ENCODE peak calls at places on chromosomes 3 and 15, in four cellular contexts. One of them, this sample, is unnamed. For H3K4me1, the result is how much of the 10 kb centered on the place peaks cover.

GRCh38 chr3:169128579-169128978 is 534.9 kb downstream of the MECOM start:
- DNase-seq in MM.1S: no peak
- DNase-seq in heart left ventricle: no peak
- DNase-seq in upper lobe of right lung: no peak
- DNase-seq in this sample: no peak

GRCh38 chr3:152797751-152798432 is 37.0 kb upstream of the P2RY1 start:
- DNase-seq in heart left ventricle: no peak
- DNase-seq in upper lobe of right lung: no peak
- DNase-seq in MM.1S: no peak
- DNase-seq in this sample: no peak

GRCh38 chr3:42843730-42844713 is 31.7 kb downstream of the CYP8B1 start:
- DNase-seq in upper lobe of right lung: no peak
- DNase-seq in heart left ventricle: no peak
- DNase-seq in MM.1S: no peak
- DNase-seq in this sample: no peak

GRCh38 chr3:125116311-125117069 is 60.7 kb upstream of the HEG1 start:
- DNase-seq in MM.1S: no peak
- DNase-seq in heart left ventricle: no peak
- DNase-seq in upper lobe of right lung: no peak
- DNase-seq in this sample: no peak

GRCh38 chr15:77742127-77742526 is 109.4 kb upstream of the LINGO1 start:
- DNase-seq in upper lobe of right lung: no peak
- DNase-seq in heart left ventricle: no peak
- DNase-seq in MM.1S: no peak
- DNase-seq in this sample: no peak

GRCh38 chr15:60004019-60004845 is at the start of gene FOXB1:
- DNase-seq in MM.1S: no peak
- DNase-seq in upper lobe of right lung: no peak
- DNase-seq in heart left ventricle: no peak
- DNase-seq in this sample: no peak

GRCh38 chr3:51559266-51559907 is 20.9 kb downstream of the RAD54L2 start:
- DNase-seq in MM.1S: no peak
- DNase-seq in upper lobe of right lung: no peak
- DNase-seq in heart left ventricle: no peak
- DNase-seq in this sample: no peak

GRCh38 chr15:63231206-63231605 is 41.8 kb downstream of the RAB8B start:
- DNase-seq in MM.1S: no peak
- DNase-seq in heart left ventricle: no peak
- DNase-seq in upper lobe of right lung: no peak
- DNase-seq in this sample: no peak

GRCh38 chr15:89731275-89731674 is 19.8 kb downstream of the MESP1 start:
- DNase-seq in MM.1S: no peak
- DNase-seq in heart left ventricle: no peak
- DNase-seq in upper lobe of right lung: no peak
- DNase-seq in this sample: no peak

GRCh38 chr3:129440648-129441190 is 695 bp downstream of the IFT122 start:
- DNase-seq in heart left ventricle: no peak
- DNase-seq in MM.1S: peak
- DNase-seq in upper lobe of right lung: no peak
- DNase-seq in this sample: no peak

GRCh38 chr15:64877435-64877834 is 34.3 kb upstream of the ANKDD1A start:
- DNase-seq in heart left ventricle: peak
- DNase-seq in upper lobe of right lung: peak
- DNase-seq in MM.1S: peak
- DNase-seq in this sample: peak

GRCh38 chr3:52819936-52820335 is 10.5 kb downstream of the ITIH4 start:
- DNase-seq in upper lobe of right lung: no peak
- DNase-seq in heart left ventricle: no peak
- DNase-seq in MM.1S: no peak
- DNase-seq in this sample: no peak

GRCh38 chr3:29525254-29525881 is 244.5 kb downstream of the RBMS3 start:
- DNase-seq in heart left ventricle: no peak
- DNase-seq in MM.1S: no peak
- DNase-seq in upper lobe of right lung: no peak
- DNase-seq in this sample: no peak

GRCh38 chr3:142976621-142977398 is 13.3 kb upstream of the PAQR9 start:
- DNase-seq in MM.1S: no peak
- DNase-seq in upper lobe of right lung: peak
- DNase-seq in heart left ventricle: peak
- DNase-seq in this sample: peak

GRCh38 chr3:119257654-119258410 is 17.2 kb upstream of the B4GALT4 start:
- DNase-seq in MM.1S: peak
- DNase-seq in heart left ventricle: no peak
- DNase-seq in upper lobe of right lung: no peak
- DNase-seq in this sample: peak

GRCh38 chr3:71062920-71063767 is 520.4 kb downstream of the FOXP1 start:
- DNase-seq in MM.1S: peak
- DNase-seq in upper lobe of right lung: no peak
- DNase-seq in heart left ventricle: no peak
- DNase-seq in this sample: no peak

GRCh38 chr3:70726966-70727365 is 414.5 kb upstream of the MDFIC2 start:
- DNase-seq in upper lobe of right lung: no peak
- DNase-seq in heart left ventricle: no peak
- DNase-seq in MM.1S: no peak
- DNase-seq in this sample: no peak

GRCh38 chr3:39138804-39139415 is 14.5 kb downstream of the CSRNP1 start:
- DNase-seq in heart left ventricle: peak
- DNase-seq in upper lobe of right lung: no peak
- DNase-seq in MM.1S: no peak
- DNase-seq in this sample: no peak

GRCh38 chr15:89482139-89482538 is 14.2 kb downstream of the RHCG start:
- DNase-seq in heart left ventricle: no peak
- DNase-seq in upper lobe of right lung: no peak
- DNase-seq in MM.1S: no peak
- DNase-seq in this sample: no peak

GRCh38 chr15:83483612-83484011 is 36.5 kb downstream of the SH3GL3 start:
- DNase-seq in heart left ventricle: no peak
- DNase-seq in MM.1S: no peak
- DNase-seq in upper lobe of right lung: no peak
- DNase-seq in this sample: no peak

GRCh38 chr15:98981851-98982722 is 25.5 kb downstream of the PGPEP1L start:
- DNase-seq in upper lobe of right lung: no peak
- DNase-seq in MM.1S: no peak
- DNase-seq in heart left ventricle: no peak
- DNase-seq in this sample: no peak

GRCh38 chr3:125375950-125376679 is 990 bp upstream of the ZNF148 start:
- DNase-seq in MM.1S: no peak
- DNase-seq in upper lobe of right lung: no peak
- DNase-seq in heart left ventricle: no peak
- DNase-seq in this sample: no peak

GRCh38 chr15:37789881-37790280 is 144.6 kb upstream of the TMCO5A start:
- DNase-seq in heart left ventricle: no peak
- DNase-seq in MM.1S: no peak
- DNase-seq in upper lobe of right lung: no peak
- DNase-seq in this sample: no peak

GRCh38 chr15:69526086-69526485 is 73.5 kb downstream of the RPLP1 start:
- DNase-seq in upper lobe of right lung: no peak
- DNase-seq in MM.1S: no peak
- DNase-seq in heart left ventricle: no peak
- DNase-seq in this sample: no peak

GRCh38 chr3:173913985-173914421 is 516.5 kb downstream of the NLGN1 start:
- DNase-seq in upper lobe of right lung: no peak
- DNase-seq in MM.1S: no peak
- DNase-seq in heart left ventricle: no peak
- DNase-seq in this sample: no peak

GRCh38 chr3:50194903-50195500 is 3.6 kb downstream of the GNAT1 start:
- DNase-seq in heart left ventricle: no peak
- DNase-seq in upper lobe of right lung: no peak
- DNase-seq in MM.1S: no peak
- DNase-seq in this sample: no peak

GRCh38 chr3:128503164-128503651 is 10.2 kb upstream of the GATA2 start:
- DNase-seq in heart left ventricle: no peak
- DNase-seq in MM.1S: no peak
- DNase-seq in upper lobe of right lung: no peak
- DNase-seq in this sample: no peak

GRCh38 chr3:38655708-38656300 is 6.3 kb upstream of the SCN5A start:
- DNase-seq in MM.1S: peak
- DNase-seq in heart left ventricle: no peak
- DNase-seq in upper lobe of right lung: no peak
- DNase-seq in this sample: no peak

GRCh38 chr15:40737048-40737447 is 18.0 kb downstream of the RMDN3 start:
- DNase-seq in heart left ventricle: no peak
- DNase-seq in upper lobe of right lung: no peak
- DNase-seq in MM.1S: no peak
- DNase-seq in this sample: no peak

GRCh38 chr3:57026918-57027317 is 33.5 kb upstream of the SPATA12 start:
- DNase-seq in upper lobe of right lung: no peak
- DNase-seq in MM.1S: no peak
- DNase-seq in heart left ventricle: no peak
- DNase-seq in this sample: no peak

GRCh38 chr3:179323197-179323901 is 518 bp downstream of the ZNF639 start:
- DNase-seq in heart left ventricle: peak
- DNase-seq in upper lobe of right lung: peak
- DNase-seq in MM.1S: peak
- DNase-seq in this sample: peak

GRCh38 chr15:84658788-84659411 is 901 bp upstream of the NMB start:
- DNase-seq in heart left ventricle: no peak
- DNase-seq in upper lobe of right lung: no peak
- DNase-seq in MM.1S: no peak
- DNase-seq in this sample: no peak

GRCh38 chr3:188396900-188397299 is 242.9 kb downstream of the LPP start:
- DNase-seq in MM.1S: no peak
- DNase-seq in upper lobe of right lung: no peak
- DNase-seq in heart left ventricle: no peak
- DNase-seq in this sample: no peak

GRCh38 chr3:178833696-178834095 is 237.9 kb downstream of the ZMAT3 start:
- DNase-seq in heart left ventricle: no peak
- DNase-seq in upper lobe of right lung: no peak
- DNase-seq in MM.1S: no peak
- DNase-seq in this sample: no peak

DNA sequence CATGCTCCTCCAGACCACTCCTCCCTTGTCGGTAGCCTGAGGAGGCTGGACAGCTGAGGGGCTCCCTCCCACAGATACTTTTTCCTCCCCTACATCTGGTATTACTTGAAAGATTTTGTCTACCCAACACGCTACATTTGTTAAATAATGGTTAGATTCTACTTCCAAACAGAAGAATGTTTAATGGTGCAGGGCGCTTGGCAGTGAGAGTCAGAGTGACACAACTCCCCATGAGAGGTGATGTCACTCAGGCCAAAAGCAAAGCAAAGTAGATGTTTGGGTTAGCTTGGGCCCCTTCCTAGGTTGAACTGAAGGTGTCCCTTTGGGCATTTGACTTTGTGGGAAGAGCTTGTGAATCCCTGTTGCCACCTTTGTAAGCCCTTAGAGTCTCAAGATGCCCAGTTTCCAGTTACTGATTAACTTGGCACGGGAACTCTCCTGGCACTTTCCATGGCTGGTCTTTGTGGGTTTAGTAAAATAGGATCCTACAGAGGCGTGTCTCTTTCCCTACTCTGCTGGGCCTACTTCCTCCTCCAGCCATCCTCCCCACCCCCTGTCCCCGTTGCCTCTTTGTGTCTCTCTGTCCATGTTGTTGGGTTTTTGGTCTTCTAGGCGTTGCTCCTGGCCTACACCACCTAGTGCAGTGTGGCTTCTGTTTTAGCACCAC is 5.6 kb downstream of the LIMD1 start:
- DNase-seq in heart left ventricle: no peak
- DNase-seq in upper lobe of right lung: no peak
- DNase-seq in MM.1S: no peak
- DNase-seq in this sample: peak
- H3K4me1 ChIP-seq in heart left ventricle: half or more
- H3K4me1 ChIP-seq in upper lobe of right lung: half or more
- H3K4me1 ChIP-seq in MM.1S: under half
- H3K4me1 ChIP-seq in this sample: half or more

DNA sequence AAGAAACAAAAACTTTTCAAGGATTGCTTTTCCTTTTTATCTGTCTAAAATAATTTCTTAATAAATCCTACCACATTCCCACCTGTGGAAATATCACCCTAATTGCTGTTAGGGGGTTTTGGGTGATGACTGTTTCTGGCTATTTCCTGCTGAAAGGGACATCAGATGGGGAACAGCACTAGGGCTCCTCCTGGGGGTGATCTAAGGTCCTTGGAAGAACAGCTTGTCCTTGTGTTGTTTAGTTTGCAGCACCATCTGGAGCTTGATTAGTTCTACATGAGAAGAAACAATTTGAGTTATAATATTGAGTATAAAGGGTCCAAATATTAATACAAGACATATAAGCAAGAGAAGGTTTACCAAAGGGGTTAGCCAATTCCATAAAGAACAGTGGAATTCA is 18.7 kb downstream of the OR5H15 start:
- DNase-seq in MM.1S: peak
- DNase-seq in upper lobe of right lung: no peak
- DNase-seq in heart left ventricle: no peak
- DNase-seq in this sample: no peak
- H3K27ac ChIP-seq in MM.1S: no peak
- H3K27ac ChIP-seq in upper lobe of right lung: no peak
- H3K27ac ChIP-seq in heart left ventricle: no peak
- H3K27ac ChIP-seq in this sample: no peak

DNA sequence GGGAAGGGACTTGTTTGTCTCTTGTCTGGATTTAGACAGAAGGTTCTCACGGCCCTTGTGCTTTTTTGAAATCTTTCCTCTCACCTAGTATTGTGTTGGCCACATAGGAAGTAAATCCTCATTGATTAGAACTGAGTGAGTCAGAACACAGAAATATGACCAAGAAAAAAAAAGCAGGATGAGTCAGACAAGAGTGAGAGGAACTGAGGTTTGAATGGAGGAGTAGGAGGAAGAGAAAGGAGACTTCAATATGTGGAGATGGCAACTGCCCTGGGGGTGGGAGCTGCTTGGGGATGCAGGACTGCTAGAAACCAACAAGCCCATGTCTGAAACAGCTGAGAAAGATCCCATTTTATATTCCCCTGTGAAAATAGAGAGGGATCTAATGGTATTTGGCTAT is 194.1 kb upstream of the ZBTB20 start:
- DNase-seq in heart left ventricle: no peak
- DNase-seq in upper lobe of right lung: no peak
- DNase-seq in MM.1S: no peak
- DNase-seq in this sample: no peak
- H3K4me1 ChIP-seq in heart left ventricle: under half
- H3K4me1 ChIP-seq in upper lobe of right lung: under half
- H3K4me1 ChIP-seq in MM.1S: under half
- H3K4me1 ChIP-seq in this sample: under half

DNA sequence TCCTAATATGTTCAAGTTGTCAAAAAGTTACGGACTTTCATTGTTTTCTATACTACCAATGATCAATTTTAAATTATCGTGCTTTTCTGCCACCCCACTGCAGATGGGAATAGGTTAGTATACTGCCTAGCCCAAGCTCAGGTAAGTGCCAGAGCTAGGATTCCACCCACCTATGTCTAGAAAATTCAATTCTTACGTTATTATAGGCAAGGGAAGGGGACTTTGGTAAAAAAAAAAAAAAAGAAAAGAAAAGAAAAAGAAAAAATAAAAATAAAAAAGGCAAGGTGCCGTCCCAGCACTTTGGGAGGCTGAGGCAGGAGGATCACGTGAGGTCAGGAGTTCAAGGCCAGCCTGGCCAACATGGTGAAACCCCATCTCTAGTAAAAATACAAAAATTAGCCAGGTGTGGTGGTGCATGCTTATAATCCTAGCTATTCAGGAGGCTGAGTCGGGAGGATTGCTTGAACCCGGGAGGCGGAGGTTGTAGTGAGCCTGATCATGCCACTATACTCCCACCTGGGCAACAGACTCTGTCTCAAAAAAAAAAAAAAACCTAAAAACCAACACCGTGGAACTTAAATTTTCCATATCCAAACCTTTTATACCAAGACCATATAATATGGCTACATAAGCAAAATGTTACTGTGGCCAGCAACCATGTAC is 1.3 kb downstream of the RPL22L1 start:
- DNase-seq in MM.1S: peak
- DNase-seq in heart left ventricle: no peak
- DNase-seq in upper lobe of right lung: no peak
- DNase-seq in this sample: no peak
- H3K27ac ChIP-seq in MM.1S: peak
- H3K27ac ChIP-seq in heart left ventricle: no peak
- H3K27ac ChIP-seq in upper lobe of right lung: peak
- H3K27ac ChIP-seq in this sample: peak

This sample was measured in lower lobe of right lung.